ENCODE peak calls at places on chromosomes 11 and 22, in seven cellular contexts. C, A, J, V, W, R and P are unnamed samples.
A peak's percentile ranks its signal among the peaks of the same experiment; 100 is the strongest.

GRCh38 chr22:38026130-38027111 is 30.8 kb upstream of the PICK1 start:
- DNase-seq in V (peak; percentile 75), R (no peak), J (no peak), W (no peak), A (no peak), C (no peak), P (peak; percentile 63)

GRCh38 chr22:29973269-29973668 is 90.3 kb downstream of the MTMR3 start:
- DNase-seq in V (no peak), W (no peak), J (no peak), A (no peak), R (no peak), C (no peak), P (no peak)

GRCh38 chr11:35142481-35143207 is 3.7 kb downstream of the CD44 start:
- DNase-seq in A (no peak), J (no peak), W (no peak), V (no peak), C (no peak), R (no peak), P (no peak)

GRCh38 chr11:74731301-74732094 is at the start of gene CHRDL2:
- DNase-seq in J (no peak), C (peak; percentile 30), V (no peak), A (peak; percentile 60), R (peak; percentile 62), W (peak; percentile 21), P (no peak)

GRCh38 chr22:20015187-20015625 is 1.4 kb downstream of the ARVCF start:
- DNase-seq in W (no peak), C (no peak), R (no peak), J (no peak), A (no peak), V (no peak), P (no peak)

GRCh38 chr11:120146413-120147093 is 8.6 kb upstream of the TRIM29 start:
- DNase-seq in C (no peak), W (no peak), V (no peak), R (no peak), J (no peak), A (no peak), P (no peak)

GRCh38 chr11:104694259-104695070 is 203.8 kb downstream of the CASP12 start:
- DNase-seq in W (peak; percentile 25), J (no peak), C (no peak), A (no peak), V (no peak), R (no peak), P (no peak)

GRCh38 chr22:39571538-39571937 is 985 bp downstream of the CACNA1I start:
- DNase-seq in R (no peak), W (no peak), A (no peak), V (no peak), C (no peak), J (no peak), P (no peak)

GRCh38 chr11:18721576-18722292 is 4.3 kb downstream of the IGSF22 start:
- DNase-seq in V (no peak), C (peak; percentile 64), W (peak; percentile 46), J (peak; percentile 31), A (peak; percentile 34), R (peak; percentile 62), P (no peak)

GRCh38 chr11:18010271-18010670 is 2.6 kb downstream of the SERGEF start:
- DNase-seq in R (no peak), W (no peak), J (no peak), C (peak; percentile 16), V (no peak), A (no peak), P (no peak)

GRCh38 chr11:795638-796564 is 2.2 kb downstream of the SLC25A22 start:
- DNase-seq in W (peak; percentile 87), R (peak; percentile 46), A (peak; percentile 77), C (no peak), V (no peak), J (peak; percentile 68), P (peak; percentile 64)

GRCh38 chr11:64321533-64321932 is 3.6 kb downstream of the PRDX5 start:
- DNase-seq in V (no peak), W (no peak), J (no peak), C (no peak), R (no peak), A (no peak), P (no peak)

GRCh38 chr22:27718186-27719032 is 83.1 kb downstream of the MN1 start:
- DNase-seq in J (no peak), W (peak; percentile 87), A (peak; percentile 72), V (peak; percentile 62), R (peak; percentile 28), C (peak; percentile 95), P (no peak)

GRCh38 chr11:124717786-124718634 is 21.7 kb upstream of the NRGN start:
- DNase-seq in W (no peak), C (no peak), J (peak; percentile 7), A (peak; percentile 27), R (peak; percentile 27), V (no peak), P (no peak)

GRCh38 chr11:69970785-69971535 is 107.2 kb upstream of the ANO1 start:
- DNase-seq in C (no peak), A (no peak), R (no peak), V (no peak), J (no peak), W (no peak), P (no peak)

GRCh38 chr11:68870470-68870869 is 28.8 kb upstream of the CPT1A start:
- DNase-seq in W (no peak), C (no peak), J (no peak), V (no peak), R (peak; percentile 21), A (no peak), P (no peak)

DNA sequence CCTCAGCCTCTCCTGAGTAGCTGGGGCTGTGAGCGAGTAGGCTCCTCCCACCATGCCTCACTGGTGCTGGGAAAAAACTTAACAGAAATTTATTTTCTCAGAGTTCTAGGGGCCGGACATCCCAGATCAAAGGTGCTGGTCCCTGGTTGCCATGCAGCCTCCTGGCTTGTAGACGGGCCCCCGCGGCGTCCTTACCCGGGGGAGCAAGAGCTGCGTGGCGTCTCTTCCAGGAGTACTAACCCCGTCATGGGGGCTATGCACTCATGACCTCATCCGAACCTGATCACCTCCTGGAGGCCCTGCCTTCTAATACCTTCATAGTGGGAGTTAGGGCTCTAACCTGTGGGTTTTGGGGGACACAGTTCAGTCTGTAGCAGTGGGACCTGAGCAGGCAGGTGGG is 2.6 kb downstream of the TRABD start:
- DNase-seq in C (no peak), R (no peak), J (no peak), V (no peak), A (no peak), W (no peak), P (no peak)
- H3K27ac ChIP-seq in C (no peak overlapping the region), R (peak overlapping the region; percentile 13), J (no peak overlapping the region), V (no peak overlapping the region), A (no peak overlapping the region), W (peak overlapping the region; percentile 81), P (no peak overlapping the region)

GRCh38 chr11:114209904-114210303 is 86.3 kb upstream of the NNMT start:
- DNase-seq in J (no peak), C (no peak), V (no peak), W (no peak), R (no peak), A (no peak), P (no peak)

GRCh38 chr11:114209343-114209742 is 86.9 kb upstream of the NNMT start:
- DNase-seq in V (no peak), R (no peak), C (no peak), W (no peak), A (no peak), J (no peak), P (no peak)

GRCh38 chr11:114207096-114207495 is 89.1 kb upstream of the NNMT start:
- DNase-seq in J (no peak), V (no peak), C (no peak), W (no peak), A (no peak), R (no peak), P (no peak)

GRCh38 chr11:114211444-114212122 is 84.6 kb upstream of the NNMT start:
- DNase-seq in J (no peak), A (no peak), R (peak; percentile 70), C (no peak), W (no peak), V (no peak), P (no peak)

GRCh38 chr11:114208371-114208770 is 87.8 kb upstream of the NNMT start:
- DNase-seq in W (no peak), C (no peak), J (peak; percentile 21), V (no peak), A (no peak), R (no peak), P (no peak)
- H3K27ac ChIP-seq in W (no peak overlapping the region), C (no peak overlapping the region), J (no peak overlapping the region), V (no peak overlapping the region), A (no peak overlapping the region), R (no peak overlapping the region), P (no peak overlapping the region)

GRCh38 chr11:2273771-2274170 is 3.4 kb upstream of the ASCL2 start:
- DNase-seq in A (peak; percentile 7), J (no peak), R (no peak), W (no peak), C (no peak), V (no peak), P (no peak)

GRCh38 chr11:2271327-2272240 is 1.2 kb upstream of the ASCL2 start:
- DNase-seq in R (no peak), V (peak; percentile 30), C (no peak), W (no peak), A (peak; percentile 11), J (no peak), P (no peak)

GRCh38 chr11:2272241-2272945 is 2.0 kb upstream of the ASCL2 start:
- DNase-seq in W (no peak), V (peak; percentile 34), C (no peak), J (no peak), A (no peak), R (no peak), P (no peak)

GRCh38 chr11:2273311-2273710 is 2.9 kb upstream of the ASCL2 start:
- DNase-seq in R (no peak), C (no peak), V (no peak), J (no peak), A (peak; percentile 6), W (no peak), P (no peak)

DNA sequence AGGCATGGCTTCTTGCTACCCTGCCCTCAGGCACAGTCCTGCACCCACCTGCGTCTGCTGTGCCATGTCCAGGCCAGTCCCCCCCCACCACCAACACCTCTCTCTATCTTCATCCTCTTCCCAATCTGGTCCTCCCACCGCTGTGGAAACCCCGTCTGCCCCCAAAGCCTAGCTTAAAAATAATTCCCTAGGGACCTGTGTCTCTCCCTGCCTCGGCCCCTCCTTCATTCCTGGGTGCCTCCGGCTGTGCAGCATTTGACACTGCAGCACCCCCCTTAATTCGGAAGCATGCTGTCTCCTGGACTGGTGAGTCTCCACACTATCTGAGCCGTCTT is 2.5 kb upstream of the ASCL2 start:
- DNase-seq in W (no peak), V (no peak), J (no peak), R (no peak), A (peak; percentile 6), C (no peak), P (no peak)
- H3K27ac ChIP-seq in W (no peak overlapping the region), V (no peak overlapping the region), J (no peak overlapping the region), R (no peak overlapping the region), A (no peak overlapping the region), C (no peak overlapping the region), P (no peak overlapping the region)

DNA sequence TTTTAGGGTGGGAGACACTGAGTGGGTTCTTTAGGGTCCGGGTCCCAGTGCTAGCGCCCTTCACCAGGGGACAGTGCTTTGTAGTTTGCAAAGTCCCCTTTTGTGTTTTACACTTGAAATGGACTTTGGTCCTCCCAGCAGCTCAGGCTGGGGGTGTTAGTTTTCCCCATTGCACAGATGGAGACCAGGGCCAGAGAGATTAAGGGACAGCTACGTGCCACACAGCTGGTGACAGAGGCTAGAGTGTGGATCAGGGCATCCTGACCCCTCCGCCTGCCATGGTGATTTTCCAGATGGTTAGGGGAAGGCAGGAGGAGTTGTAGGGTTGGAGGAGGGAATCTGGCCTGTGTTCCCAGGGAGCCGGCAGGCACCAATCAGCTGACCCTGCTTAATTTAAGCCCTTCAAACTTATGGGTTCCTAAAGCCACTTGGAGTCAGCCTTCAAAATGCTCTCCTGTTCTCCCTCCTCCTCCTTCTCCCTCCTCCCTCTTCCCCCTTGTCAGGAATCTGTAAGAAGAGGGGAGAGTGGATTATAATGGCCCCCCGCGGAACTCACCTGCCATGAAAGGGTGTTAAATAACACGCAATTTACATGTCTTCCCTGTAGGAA is 22.5 kb upstream of the MPPED1 start:
- DNase-seq in W (no peak), A (no peak), V (no peak), C (no peak), J (no peak), R (no peak), P (no peak)
- H3K27ac ChIP-seq in W (no peak overlapping the region), A (no peak overlapping the region), V (no peak overlapping the region), C (no peak overlapping the region), J (no peak overlapping the region), R (no peak overlapping the region), P (no peak overlapping the region)